ENCODE peak calls at places on chromosome 4, in four cellular contexts. One of them, this sample, is unnamed.

GRCh38 chr4:147479817-147480216 is 1.1 kb upstream of the EDNRA start:
- DNase-seq in AG09309: peak; percentile 18
- DNase-seq in AG10803: peak; percentile 73
- DNase-seq in BJ: no peak
- DNase-seq in this sample: peak; percentile 98

GRCh38 chr4:162506253-162506652 is 342.5 kb upstream of the FSTL5 start:
- DNase-seq in AG09309: no peak
- DNase-seq in AG10803: peak; percentile 0
- DNase-seq in BJ: no peak
- DNase-seq in this sample: no peak

GRCh38 chr4:4659871-4660651 is 118.2 kb upstream of the STX18 start:
- DNase-seq in AG09309: peak; percentile 61
- DNase-seq in AG10803: peak; percentile 93
- DNase-seq in BJ: peak; percentile 66
- DNase-seq in this sample: peak; percentile 89

GRCh38 chr4:37914539-37914938 is 23.7 kb downstream of the TBC1D1 start:
- DNase-seq in AG09309: no peak
- DNase-seq in AG10803: no peak
- DNase-seq in BJ: no peak
- DNase-seq in this sample: no peak

GRCh38 chr4:22962186-22962786 is 269.5 kb downstream of the GBA3 start:
- DNase-seq in AG09309: no peak
- DNase-seq in AG10803: peak; percentile 40
- DNase-seq in BJ: no peak
- DNase-seq in this sample: peak; percentile 39

GRCh38 chr4:150297861-150298474 is 219.7 kb downstream of the DCLK2 start:
- DNase-seq in AG09309: no peak
- DNase-seq in AG10803: peak; percentile 66
- DNase-seq in BJ: no peak
- DNase-seq in this sample: peak; percentile 85

GRCh38 chr4:150308824-150309472 is 230.7 kb downstream of the DCLK2 start:
- DNase-seq in AG09309: no peak
- DNase-seq in AG10803: peak; percentile 39
- DNase-seq in BJ: no peak
- DNase-seq in this sample: peak; percentile 62

GRCh38 chr4:167629272-167629671 is 395.0 kb upstream of the SPOCK3 start:
- DNase-seq in AG09309: no peak
- DNase-seq in AG10803: no peak
- DNase-seq in BJ: no peak
- DNase-seq in this sample: no peak

GRCh38 chr4:55499495-55499894 is 47.2 kb downstream of the CLOCK start:
- DNase-seq in AG09309: no peak
- DNase-seq in AG10803: no peak
- DNase-seq in BJ: no peak
- DNase-seq in this sample: no peak

GRCh38 chr4:88958080-88958479 is 98.9 kb downstream of the FAM13A start:
- DNase-seq in AG09309: no peak
- DNase-seq in AG10803: no peak
- DNase-seq in BJ: no peak
- DNase-seq in this sample: no peak

GRCh38 chr4:144906181-144906895 is 191.7 kb downstream of the ANAPC10 start:
- DNase-seq in AG09309: no peak
- DNase-seq in AG10803: no peak
- DNase-seq in BJ: no peak
- DNase-seq in this sample: peak; percentile 60

GRCh38 chr4:17646693-17647092 is 32.3 kb downstream of the MED28 start:
- DNase-seq in AG09309: no peak
- DNase-seq in AG10803: no peak
- DNase-seq in BJ: no peak
- DNase-seq in this sample: no peak

GRCh38 chr4:139904406-139904805 is 238.8 kb downstream of the MGST2 start:
- DNase-seq in AG09309: no peak
- DNase-seq in AG10803: no peak
- DNase-seq in BJ: no peak
- DNase-seq in this sample: no peak

GRCh38 chr4:121736735-121737351 is 28.1 kb downstream of the SMIM43 start:
- DNase-seq in AG09309: no peak
- DNase-seq in AG10803: peak; percentile 63
- DNase-seq in BJ: no peak
- DNase-seq in this sample: peak; percentile 82

GRCh38 chr4:33060873-33061542 is 2340.8 kb downstream of the PCDH7 start:
- DNase-seq in AG09309: no peak
- DNase-seq in AG10803: peak; percentile 52
- DNase-seq in BJ: no peak
- DNase-seq in this sample: peak; percentile 31

GRCh38 chr4:73257242-73257994 is 1.2 kb downstream of the ANKRD17 start:
- DNase-seq in AG09309: peak; percentile 63
- DNase-seq in AG10803: peak; percentile 84
- DNase-seq in BJ: peak; percentile 65
- DNase-seq in this sample: peak; percentile 90

GRCh38 chr4:9782136-9782436 is 652 bp downstream of the DRD5 start:
- DNase-seq in AG09309: no peak
- DNase-seq in AG10803: no peak
- DNase-seq in BJ: no peak
- DNase-seq in this sample: no peak

GRCh38 chr4:9785926-9786325 is 4.5 kb downstream of the DRD5 start:
- DNase-seq in AG09309: no peak
- DNase-seq in AG10803: no peak
- DNase-seq in BJ: no peak
- DNase-seq in this sample: no peak

DNA sequence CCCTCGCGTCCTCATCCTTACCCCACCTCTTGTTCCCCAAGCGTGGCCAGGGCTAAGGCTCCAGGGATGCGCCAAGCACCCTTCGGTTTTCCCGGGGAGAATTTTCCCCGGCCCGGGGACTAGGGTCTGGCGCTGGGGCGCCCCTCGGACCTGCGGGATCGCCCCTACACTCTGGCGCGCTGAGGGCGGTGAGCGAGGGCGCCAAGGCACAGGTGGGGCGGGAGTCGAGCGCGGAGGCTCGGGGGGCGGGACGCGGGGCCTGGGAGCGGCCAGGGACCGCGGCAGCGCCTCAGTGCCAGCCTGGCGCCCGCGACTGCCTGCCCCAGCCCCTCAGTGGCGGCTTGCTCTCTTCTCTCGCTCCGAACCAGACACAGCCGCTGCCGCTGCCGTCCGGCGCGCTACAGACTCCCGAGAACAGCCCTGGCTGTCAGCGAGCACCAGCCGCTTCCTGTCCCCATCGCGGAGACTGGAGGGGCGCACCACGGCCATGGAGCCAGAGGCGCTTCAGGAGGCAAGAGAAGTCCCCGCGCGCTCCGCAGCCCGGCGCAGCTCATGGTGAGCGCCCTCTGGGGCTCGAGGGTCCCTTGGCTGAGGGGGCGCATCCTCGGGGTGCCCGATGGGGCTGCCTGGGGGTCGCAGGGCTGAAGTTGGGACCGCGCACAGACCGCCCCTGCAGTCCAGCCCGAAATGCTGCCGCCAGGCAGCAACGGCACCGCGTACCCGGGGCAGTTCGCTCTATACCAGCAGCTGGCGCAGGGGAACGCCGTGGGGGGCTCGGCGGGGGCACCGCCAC is at the start of gene DRD5:
- DNase-seq in AG09309: no peak
- DNase-seq in AG10803: no peak
- DNase-seq in BJ: no peak
- DNase-seq in this sample: no peak
- H3K4me3 ChIP-seq in AG09309: no peak within 1 kb of the TSS
- H3K4me3 ChIP-seq in AG10803: no peak within 1 kb of the TSS
- H3K4me3 ChIP-seq in BJ: no peak within 1 kb of the TSS
- H3K4me3 ChIP-seq in this sample: no peak within 1 kb of the TSS

GRCh38 chr4:81052119-81053068 is 21.9 kb downstream of the BMP3 start:
- DNase-seq in AG09309: no peak
- DNase-seq in AG10803: peak; percentile 50
- DNase-seq in BJ: no peak
- DNase-seq in this sample: peak; percentile 78
- TF ChIP-seq CTCF in AG09309: peak; percentile 84
- TF ChIP-seq CTCF in AG10803: peak; percentile 83
- TF ChIP-seq CTCF in BJ: peak; percentile 76
- TF ChIP-seq CTCF in this sample: peak; percentile 72

GRCh38 chr4:113292371-113293042 is 243.1 kb downstream of the ANK2 start:
- DNase-seq in AG09309: no peak
- DNase-seq in AG10803: peak; percentile 77
- DNase-seq in BJ: no peak
- DNase-seq in this sample: peak; percentile 54
- H3K4me3 ChIP-seq in AG09309: no peak overlapping the region
- H3K4me3 ChIP-seq in AG10803: peak overlapping the region; percentile 43
- H3K4me3 ChIP-seq in BJ: no peak overlapping the region
- H3K4me3 ChIP-seq in this sample: peak overlapping the region; percentile 58

DNA sequence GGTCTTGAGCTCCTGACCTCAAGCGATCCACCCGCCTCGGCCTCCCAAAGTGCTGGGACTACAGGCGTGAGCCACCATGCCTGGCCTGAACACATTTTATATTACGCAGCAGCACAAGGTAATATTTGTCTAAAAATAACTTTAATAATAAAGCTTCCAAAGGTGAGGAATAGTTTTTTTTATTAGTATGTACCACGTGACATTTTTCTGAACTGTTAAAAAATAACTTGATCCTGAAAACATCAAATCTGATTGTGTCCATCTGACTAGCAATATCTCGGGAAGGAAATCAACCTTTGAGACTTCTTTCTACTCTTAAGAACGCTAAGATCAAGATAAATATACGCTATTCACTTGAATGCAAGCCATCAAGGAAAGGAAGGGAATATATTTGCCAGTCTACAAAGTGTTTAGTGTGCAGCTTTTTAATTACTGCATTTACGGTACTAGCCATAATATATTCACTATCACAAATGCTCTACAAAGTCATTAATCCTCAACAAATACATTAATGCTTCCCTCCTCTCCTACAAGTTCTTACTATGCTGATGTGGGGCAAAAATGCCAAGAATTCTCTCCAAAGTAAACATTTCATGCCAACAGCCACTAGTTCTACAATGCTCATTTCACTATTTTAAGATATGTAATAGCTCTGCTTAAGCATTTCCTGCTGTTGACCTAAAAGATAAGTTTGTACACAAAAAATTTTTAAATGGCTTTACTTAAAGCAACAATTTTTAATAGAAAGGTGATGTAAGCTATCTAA is 143.6 kb downstream of the APBB2 start:
- DNase-seq in AG09309: no peak
- DNase-seq in AG10803: peak; percentile 43
- DNase-seq in BJ: no peak
- DNase-seq in this sample: peak; percentile 58
- TF ChIP-seq CTCF in AG09309: no peak
- TF ChIP-seq CTCF in AG10803: no peak
- TF ChIP-seq CTCF in BJ: no peak
- TF ChIP-seq CTCF in this sample: no peak

GRCh38 chr4:89998350-89999098 is 103.9 kb downstream of the MMRN1 start:
- DNase-seq in AG09309: no peak
- DNase-seq in AG10803: no peak
- DNase-seq in BJ: no peak
- DNase-seq in this sample: no peak

GRCh38 chr4:89997171-89997704 is 102.6 kb downstream of the MMRN1 start:
- DNase-seq in AG09309: no peak
- DNase-seq in AG10803: no peak
- DNase-seq in BJ: no peak
- DNase-seq in this sample: no peak

GRCh38 chr4:90002406-90003040 is 107.9 kb downstream of the MMRN1 start:
- DNase-seq in AG09309: no peak
- DNase-seq in AG10803: no peak
- DNase-seq in BJ: no peak
- DNase-seq in this sample: no peak

GRCh38 chr4:89995824-89996223 is 101.2 kb downstream of the MMRN1 start:
- DNase-seq in AG09309: no peak
- DNase-seq in AG10803: no peak
- DNase-seq in BJ: no peak
- DNase-seq in this sample: no peak

DNA sequence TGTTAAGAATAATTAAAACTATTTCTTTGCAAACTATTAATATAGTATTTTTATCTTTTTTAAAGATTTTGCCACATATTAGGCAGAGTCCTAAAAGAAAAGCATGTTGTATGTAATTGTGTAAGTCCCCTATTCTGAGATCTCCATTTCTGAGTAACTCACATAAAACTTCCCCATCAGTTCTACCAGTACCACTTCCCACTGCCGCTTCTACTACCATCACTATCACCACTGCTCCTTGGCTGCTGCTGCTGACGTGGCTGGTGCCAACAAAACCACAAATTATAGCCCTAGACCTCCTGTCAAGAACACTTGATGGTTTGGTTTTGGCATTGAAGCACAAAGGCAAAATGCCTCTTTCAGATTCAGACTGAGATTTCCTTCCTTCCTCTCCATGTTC is 106.3 kb downstream of the MMRN1 start:
- DNase-seq in AG09309: no peak
- DNase-seq in AG10803: no peak
- DNase-seq in BJ: no peak
- DNase-seq in this sample: no peak
- H3K4me3 ChIP-seq in AG09309: no peak overlapping the region
- H3K4me3 ChIP-seq in AG10803: no peak overlapping the region
- H3K4me3 ChIP-seq in BJ: no peak overlapping the region
- H3K4me3 ChIP-seq in this sample: no peak overlapping the region